ENCODE peak calls at places on chromosomes 1 and 21, in eight cellular contexts. One of them, this sample, is unnamed.
A peak's percentile ranks its signal among the peaks of the same experiment; 100 is the strongest.

GRCh38 chr1:26536521-26536920 is 7.0 kb downstream of the RPS6KA1 start:
- DNase-seq in hepatic stellate cell: no peak
- DNase-seq in CD8-positive, alpha-beta memory T cell: no peak
- DNase-seq in natural killer cell: no peak
- DNase-seq in pancreas: no peak
- DNase-seq in Kasumi-1: no peak
- DNase-seq in nucleus accumbens: no peak
- DNase-seq in K562: no peak
- DNase-seq in this sample: no peak

GRCh38 chr1:39675220-39675619 is 3.3 kb upstream of the NT5C1A start:
- DNase-seq in hepatic stellate cell: no peak
- DNase-seq in CD8-positive, alpha-beta memory T cell: no peak
- DNase-seq in natural killer cell: no peak
- DNase-seq in pancreas: peak; percentile 51
- DNase-seq in Kasumi-1: no peak
- DNase-seq in nucleus accumbens: no peak
- DNase-seq in K562: no peak
- DNase-seq in this sample: no peak

GRCh38 chr1:88646852-88647645 is 37.0 kb upstream of the PKN2 start:
- DNase-seq in hepatic stellate cell: no peak
- DNase-seq in CD8-positive, alpha-beta memory T cell: no peak
- DNase-seq in natural killer cell: no peak
- DNase-seq in pancreas: no peak
- DNase-seq in Kasumi-1: no peak
- DNase-seq in nucleus accumbens: no peak
- DNase-seq in K562: no peak
- DNase-seq in this sample: peak; percentile 81

GRCh38 chr1:244369256-244370057 is 82.3 kb downstream of the ADSS2 start:
- DNase-seq in hepatic stellate cell: no peak
- DNase-seq in CD8-positive, alpha-beta memory T cell: no peak
- DNase-seq in natural killer cell: no peak
- DNase-seq in pancreas: no peak
- DNase-seq in Kasumi-1: no peak
- DNase-seq in nucleus accumbens: no peak
- DNase-seq in K562: no peak
- DNase-seq in this sample: no peak

GRCh38 chr1:165742194-165742593 is 26.5 kb downstream of the TMCO1 start:
- DNase-seq in hepatic stellate cell: no peak
- DNase-seq in CD8-positive, alpha-beta memory T cell: no peak
- DNase-seq in natural killer cell: no peak
- DNase-seq in pancreas: no peak
- DNase-seq in Kasumi-1: no peak
- DNase-seq in nucleus accumbens: no peak
- DNase-seq in K562: no peak
- DNase-seq in this sample: no peak

GRCh38 chr1:59173721-59174120 is 123.2 kb upstream of the FGGY start:
- DNase-seq in hepatic stellate cell: no peak
- DNase-seq in CD8-positive, alpha-beta memory T cell: no peak
- DNase-seq in natural killer cell: no peak
- DNase-seq in pancreas: no peak
- DNase-seq in Kasumi-1: no peak
- DNase-seq in nucleus accumbens: no peak
- DNase-seq in K562: no peak
- DNase-seq in this sample: no peak

GRCh38 chr1:5559078-5559477 is 433.1 kb downstream of the NPHP4 start:
- DNase-seq in hepatic stellate cell: no peak
- DNase-seq in CD8-positive, alpha-beta memory T cell: no peak
- DNase-seq in natural killer cell: no peak
- DNase-seq in pancreas: no peak
- DNase-seq in Kasumi-1: no peak
- DNase-seq in nucleus accumbens: no peak
- DNase-seq in K562: no peak
- DNase-seq in this sample: no peak

GRCh38 chr1:85501355-85501898 is 36.5 kb upstream of the DDAH1 start:
- DNase-seq in hepatic stellate cell: no peak
- DNase-seq in CD8-positive, alpha-beta memory T cell: no peak
- DNase-seq in natural killer cell: no peak
- DNase-seq in pancreas: no peak
- DNase-seq in Kasumi-1: no peak
- DNase-seq in nucleus accumbens: no peak
- DNase-seq in K562: no peak
- DNase-seq in this sample: no peak

GRCh38 chr1:245715970-245716369 is 561.2 kb downstream of the KIF26B start:
- DNase-seq in hepatic stellate cell: peak; percentile 68
- DNase-seq in CD8-positive, alpha-beta memory T cell: no peak
- DNase-seq in natural killer cell: no peak
- DNase-seq in pancreas: no peak
- DNase-seq in Kasumi-1: no peak
- DNase-seq in nucleus accumbens: no peak
- DNase-seq in K562: no peak
- DNase-seq in this sample: no peak

GRCh38 chr1:246782120-246782900 is 58.1 kb downstream of the SCCPDH start:
- DNase-seq in hepatic stellate cell: peak; percentile 46
- DNase-seq in CD8-positive, alpha-beta memory T cell: no peak
- DNase-seq in natural killer cell: no peak
- DNase-seq in pancreas: no peak
- DNase-seq in Kasumi-1: peak; percentile 98
- DNase-seq in nucleus accumbens: no peak
- DNase-seq in K562: no peak
- DNase-seq in this sample: peak; percentile 72

GRCh38 chr1:112714313-112715263 is 544 bp downstream of the PPM1J start:
- DNase-seq in hepatic stellate cell: peak; percentile 42
- DNase-seq in CD8-positive, alpha-beta memory T cell: no peak
- DNase-seq in natural killer cell: no peak
- DNase-seq in pancreas: no peak
- DNase-seq in Kasumi-1: peak; percentile 7
- DNase-seq in nucleus accumbens: no peak
- DNase-seq in K562: peak; percentile 43
- DNase-seq in this sample: peak; percentile 70

GRCh38 chr21:31553461-31553860 is 106.0 kb upstream of the SOD1 start:
- DNase-seq in hepatic stellate cell: no peak
- DNase-seq in CD8-positive, alpha-beta memory T cell: no peak
- DNase-seq in natural killer cell: no peak
- DNase-seq in pancreas: no peak
- DNase-seq in Kasumi-1: no peak
- DNase-seq in nucleus accumbens: no peak
- DNase-seq in K562: no peak
- DNase-seq in this sample: no peak

GRCh38 chr1:67970088-67970487 is 80.3 kb downstream of the DIRAS3 start:
- DNase-seq in hepatic stellate cell: no peak
- DNase-seq in CD8-positive, alpha-beta memory T cell: no peak
- DNase-seq in natural killer cell: no peak
- DNase-seq in pancreas: no peak
- DNase-seq in Kasumi-1: no peak
- DNase-seq in nucleus accumbens: no peak
- DNase-seq in K562: no peak
- DNase-seq in this sample: no peak

GRCh38 chr1:71464016-71464415 is 383.2 kb upstream of the ZRANB2 start:
- DNase-seq in hepatic stellate cell: no peak
- DNase-seq in CD8-positive, alpha-beta memory T cell: no peak
- DNase-seq in natural killer cell: no peak
- DNase-seq in pancreas: no peak
- DNase-seq in Kasumi-1: no peak
- DNase-seq in nucleus accumbens: no peak
- DNase-seq in K562: no peak
- DNase-seq in this sample: no peak

GRCh38 chr21:43369124-43369523 is 57.8 kb downstream of the SIK1 start:
- DNase-seq in hepatic stellate cell: peak; percentile 48
- DNase-seq in CD8-positive, alpha-beta memory T cell: no peak
- DNase-seq in natural killer cell: no peak
- DNase-seq in pancreas: no peak
- DNase-seq in Kasumi-1: peak; percentile 44
- DNase-seq in nucleus accumbens: no peak
- DNase-seq in K562: no peak
- DNase-seq in this sample: no peak

GRCh38 chr21:32753818-32754610 is 17.5 kb downstream of the PAXBP1 start:
- DNase-seq in hepatic stellate cell: no peak
- DNase-seq in CD8-positive, alpha-beta memory T cell: no peak
- DNase-seq in natural killer cell: no peak
- DNase-seq in pancreas: no peak
- DNase-seq in Kasumi-1: no peak
- DNase-seq in nucleus accumbens: no peak
- DNase-seq in K562: no peak
- DNase-seq in this sample: no peak

GRCh38 chr1:232524056-232524455 is 105.9 kb downstream of the SIPA1L2 start:
- DNase-seq in hepatic stellate cell: no peak
- DNase-seq in CD8-positive, alpha-beta memory T cell: no peak
- DNase-seq in natural killer cell: no peak
- DNase-seq in pancreas: no peak
- DNase-seq in Kasumi-1: no peak
- DNase-seq in nucleus accumbens: no peak
- DNase-seq in K562: no peak
- DNase-seq in this sample: no peak

GRCh38 chr1:245310605-245311531 is 156.1 kb downstream of the KIF26B start:
- DNase-seq in hepatic stellate cell: peak; percentile 38
- DNase-seq in CD8-positive, alpha-beta memory T cell: no peak
- DNase-seq in natural killer cell: no peak
- DNase-seq in pancreas: no peak
- DNase-seq in Kasumi-1: peak; percentile 98
- DNase-seq in nucleus accumbens: no peak
- DNase-seq in K562: no peak
- DNase-seq in this sample: peak; percentile 94

GRCh38 chr1:243561588-243562319 is 288.3 kb downstream of the AKT3 start:
- DNase-seq in hepatic stellate cell: no peak
- DNase-seq in CD8-positive, alpha-beta memory T cell: no peak
- DNase-seq in natural killer cell: no peak
- DNase-seq in pancreas: no peak
- DNase-seq in Kasumi-1: no peak
- DNase-seq in nucleus accumbens: no peak
- DNase-seq in K562: no peak
- DNase-seq in this sample: no peak

GRCh38 chr1:64471218-64471719 is 1.3 kb downstream of the CACHD1 start:
- DNase-seq in hepatic stellate cell: peak; percentile 54
- DNase-seq in CD8-positive, alpha-beta memory T cell: peak; percentile 27
- DNase-seq in natural killer cell: no peak
- DNase-seq in pancreas: peak; percentile 51
- DNase-seq in Kasumi-1: no peak
- DNase-seq in nucleus accumbens: no peak
- DNase-seq in K562: no peak
- DNase-seq in this sample: peak; percentile 48

GRCh38 chr1:112172294-112172882 is 182.9 kb upstream of the KCND3 start:
- DNase-seq in hepatic stellate cell: no peak
- DNase-seq in CD8-positive, alpha-beta memory T cell: no peak
- DNase-seq in natural killer cell: no peak
- DNase-seq in pancreas: peak; percentile 45
- DNase-seq in Kasumi-1: peak; percentile 40
- DNase-seq in nucleus accumbens: no peak
- DNase-seq in K562: peak; percentile 38
- DNase-seq in this sample: peak; percentile 41

GRCh38 chr1:36398370-36398977 is 766 bp upstream of the LSM10 start:
- DNase-seq in hepatic stellate cell: no peak
- DNase-seq in CD8-positive, alpha-beta memory T cell: no peak
- DNase-seq in natural killer cell: no peak
- DNase-seq in pancreas: no peak
- DNase-seq in Kasumi-1: no peak
- DNase-seq in nucleus accumbens: no peak
- DNase-seq in K562: no peak
- DNase-seq in this sample: no peak

GRCh38 chr1:232707142-232707541 is 77.2 kb upstream of the SIPA1L2 start:
- DNase-seq in hepatic stellate cell: no peak
- DNase-seq in CD8-positive, alpha-beta memory T cell: no peak
- DNase-seq in natural killer cell: no peak
- DNase-seq in pancreas: no peak
- DNase-seq in Kasumi-1: no peak
- DNase-seq in nucleus accumbens: no peak
- DNase-seq in K562: no peak
- DNase-seq in this sample: no peak

GRCh38 chr1:91929246-91929645 is 20.0 kb upstream of the BRDT start:
- DNase-seq in hepatic stellate cell: no peak
- DNase-seq in CD8-positive, alpha-beta memory T cell: no peak
- DNase-seq in natural killer cell: no peak
- DNase-seq in pancreas: no peak
- DNase-seq in Kasumi-1: no peak
- DNase-seq in nucleus accumbens: no peak
- DNase-seq in K562: no peak
- DNase-seq in this sample: no peak

GRCh38 chr1:54888080-54888733 is 1.2 kb upstream of the DHCR24 start:
- DNase-seq in hepatic stellate cell: no peak
- DNase-seq in CD8-positive, alpha-beta memory T cell: no peak
- DNase-seq in natural killer cell: no peak
- DNase-seq in pancreas: no peak
- DNase-seq in Kasumi-1: no peak
- DNase-seq in nucleus accumbens: no peak
- DNase-seq in K562: no peak
- DNase-seq in this sample: no peak

GRCh38 chr21:37193006-37193405 is 74.1 kb downstream of the VPS26C start:
- DNase-seq in hepatic stellate cell: no peak
- DNase-seq in CD8-positive, alpha-beta memory T cell: no peak
- DNase-seq in natural killer cell: no peak
- DNase-seq in pancreas: no peak
- DNase-seq in Kasumi-1: no peak
- DNase-seq in nucleus accumbens: no peak
- DNase-seq in K562: no peak
- DNase-seq in this sample: no peak

GRCh38 chr1:116808476-116809180 is 54.4 kb downstream of the CD2 start:
- DNase-seq in hepatic stellate cell: no peak
- DNase-seq in CD8-positive, alpha-beta memory T cell: no peak
- DNase-seq in natural killer cell: no peak
- DNase-seq in pancreas: no peak
- DNase-seq in Kasumi-1: no peak
- DNase-seq in nucleus accumbens: no peak
- DNase-seq in K562: no peak
- DNase-seq in this sample: no peak

GRCh38 chr1:182650678-182651669 is 33.4 kb downstream of the RGS8 start:
- DNase-seq in hepatic stellate cell: no peak
- DNase-seq in CD8-positive, alpha-beta memory T cell: no peak
- DNase-seq in natural killer cell: no peak
- DNase-seq in pancreas: no peak
- DNase-seq in Kasumi-1: no peak
- DNase-seq in nucleus accumbens: no peak
- DNase-seq in K562: no peak
- DNase-seq in this sample: no peak

GRCh38 chr21:34523019-34523418 is 11.0 kb upstream of the KCNE1 start:
- DNase-seq in hepatic stellate cell: no peak
- DNase-seq in CD8-positive, alpha-beta memory T cell: no peak
- DNase-seq in natural killer cell: no peak
- DNase-seq in pancreas: no peak
- DNase-seq in Kasumi-1: no peak
- DNase-seq in nucleus accumbens: no peak
- DNase-seq in K562: no peak
- DNase-seq in this sample: no peak

GRCh38 chr1:151839457-151840409 is at the start of gene C2CD4D:
- DNase-seq in hepatic stellate cell: no peak
- DNase-seq in CD8-positive, alpha-beta memory T cell: peak; percentile 63
- DNase-seq in natural killer cell: peak; percentile 49
- DNase-seq in pancreas: peak; percentile 90
- DNase-seq in Kasumi-1: no peak
- DNase-seq in nucleus accumbens: peak; percentile 82
- DNase-seq in K562: no peak
- DNase-seq in this sample: no peak

GRCh38 chr1:68140536-68140935 is 90.1 kb upstream of the DIRAS3 start:
- DNase-seq in hepatic stellate cell: no peak
- DNase-seq in CD8-positive, alpha-beta memory T cell: no peak
- DNase-seq in natural killer cell: no peak
- DNase-seq in pancreas: no peak
- DNase-seq in Kasumi-1: no peak
- DNase-seq in nucleus accumbens: no peak
- DNase-seq in K562: no peak
- DNase-seq in this sample: no peak

GRCh38 chr1:5099558-5099957 is 445.1 kb downstream of the AJAP1 start:
- DNase-seq in hepatic stellate cell: no peak
- DNase-seq in CD8-positive, alpha-beta memory T cell: no peak
- DNase-seq in natural killer cell: no peak
- DNase-seq in pancreas: no peak
- DNase-seq in Kasumi-1: no peak
- DNase-seq in nucleus accumbens: no peak
- DNase-seq in K562: no peak
- DNase-seq in this sample: no peak